ENCODE peak calls at places on chromosomes 2 and 18, in four cellular contexts. One of them, this sample, is unnamed.

GRCh38 chr18:50614838-50615237 is 55.0 kb downstream of the MAPK4 start:
- DNase-seq in HCT116: no peak
- DNase-seq in Panc1: no peak
- DNase-seq in HepG2: peak; percentile 98
- DNase-seq in this sample: no peak

GRCh38 chr2:167212054-167212648 is 323.9 kb downstream of the XIRP2 start:
- DNase-seq in HepG2: peak; percentile 50
- DNase-seq in Panc1: peak; percentile 36
- DNase-seq in HCT116: peak; percentile 10
- DNase-seq in this sample: peak; percentile 7

GRCh38 chr2:229118336-229118735 is 152.8 kb downstream of the PID1 start:
- DNase-seq in HCT116: no peak
- DNase-seq in Panc1: no peak
- DNase-seq in HepG2: no peak
- DNase-seq in this sample: no peak

GRCh38 chr2:167190053-167190452 is 301.8 kb downstream of the XIRP2 start:
- DNase-seq in HCT116: no peak
- DNase-seq in Panc1: no peak
- DNase-seq in HepG2: no peak
- DNase-seq in this sample: no peak

GRCh38 chr2:128557841-128558241 is 239.2 kb upstream of the HS6ST1 start:
- DNase-seq in HCT116: no peak
- DNase-seq in HepG2: no peak
- DNase-seq in Panc1: no peak
- DNase-seq in this sample: no peak

GRCh38 chr18:63339920-63340484 is 20.4 kb upstream of the BCL2 start:
- DNase-seq in HepG2: peak; percentile 22
- DNase-seq in HCT116: peak; percentile 10
- DNase-seq in Panc1: no peak
- DNase-seq in this sample: no peak

GRCh38 chr2:173571021-173571821 is 216.5 kb downstream of the CDCA7 start:
- DNase-seq in HepG2: peak; percentile 26
- DNase-seq in Panc1: peak; percentile 30
- DNase-seq in HCT116: peak; percentile 24
- DNase-seq in this sample: peak; percentile 34

GRCh38 chr2:43185146-43185545 is 41.3 kb downstream of the ZFP36L2 start:
- DNase-seq in Panc1: no peak
- DNase-seq in HepG2: no peak
- DNase-seq in HCT116: peak; percentile 69
- DNase-seq in this sample: no peak

GRCh38 chr18:54734059-54734458 is 94.2 kb upstream of the RAB27B start:
- DNase-seq in HCT116: no peak
- DNase-seq in Panc1: peak; percentile 30
- DNase-seq in HepG2: no peak
- DNase-seq in this sample: peak; percentile 6

GRCh38 chr18:76380791-76381405 is 114.1 kb downstream of the ZNF516 start:
- DNase-seq in HCT116: peak; percentile 35
- DNase-seq in HepG2: no peak
- DNase-seq in Panc1: no peak
- DNase-seq in this sample: peak; percentile 79

GRCh38 chr2:44954902-44955592 is 13.5 kb downstream of the SIX3 start:
- DNase-seq in HCT116: no peak
- DNase-seq in HepG2: no peak
- DNase-seq in Panc1: no peak
- DNase-seq in this sample: no peak

GRCh38 chr2:1651131-1652066 is 92.9 kb downstream of the PXDN start:
- DNase-seq in Panc1: no peak
- DNase-seq in HepG2: no peak
- DNase-seq in HCT116: no peak
- DNase-seq in this sample: no peak

GRCh38 chr2:229083606-229084349 is 187.3 kb downstream of the PID1 start:
- DNase-seq in HepG2: no peak
- DNase-seq in Panc1: no peak
- DNase-seq in HCT116: no peak
- DNase-seq in this sample: no peak

GRCh38 chr2:135226961-135227360 is 174.9 kb downstream of the RAB3GAP1 start:
- DNase-seq in HepG2: no peak
- DNase-seq in HCT116: no peak
- DNase-seq in Panc1: no peak
- DNase-seq in this sample: no peak

GRCh38 chr2:167988296-167988695 is 259.1 kb downstream of the STK39 start:
- DNase-seq in HepG2: no peak
- DNase-seq in Panc1: no peak
- DNase-seq in HCT116: no peak
- DNase-seq in this sample: no peak

GRCh38 chr18:3411854-3412268 is 38.1 kb upstream of the TGIF1 start:
- DNase-seq in HepG2: no peak
- DNase-seq in HCT116: no peak
- DNase-seq in Panc1: no peak
- DNase-seq in this sample: no peak

GRCh38 chr2:27885246-27885645 is 4.9 kb downstream of the RBKS start:
- DNase-seq in HepG2: no peak
- DNase-seq in HCT116: no peak
- DNase-seq in Panc1: no peak
- DNase-seq in this sample: no peak

GRCh38 chr2:120362926-120363325 is 17.0 kb downstream of the INHBB start:
- DNase-seq in HCT116: no peak
- DNase-seq in HepG2: no peak
- DNase-seq in Panc1: no peak
- DNase-seq in this sample: no peak

GRCh38 chr2:18626256-18626668 is 36.9 kb upstream of the NT5C1B start:
- DNase-seq in HepG2: no peak
- DNase-seq in Panc1: no peak
- DNase-seq in HCT116: no peak
- DNase-seq in this sample: no peak

GRCh38 chr2:62785810-62786593 is 80.5 kb downstream of the EHBP1 start:
- DNase-seq in HCT116: no peak
- DNase-seq in HepG2: no peak
- DNase-seq in Panc1: no peak
- DNase-seq in this sample: no peak

GRCh38 chr2:62787381-62787780 is 81.9 kb downstream of the EHBP1 start:
- DNase-seq in Panc1: peak; percentile 24
- DNase-seq in HCT116: no peak
- DNase-seq in HepG2: no peak
- DNase-seq in this sample: peak; percentile 24

GRCh38 chr2:62792408-62792807 is 86.9 kb downstream of the EHBP1 start:
- DNase-seq in Panc1: no peak
- DNase-seq in HepG2: no peak
- DNase-seq in HCT116: no peak
- DNase-seq in this sample: no peak

GRCh38 chr2:62789918-62790317 is 84.4 kb downstream of the EHBP1 start:
- DNase-seq in HCT116: no peak
- DNase-seq in Panc1: no peak
- DNase-seq in HepG2: peak; percentile 20
- DNase-seq in this sample: no peak

GRCh38 chr2:62789518-62789917 is 84.0 kb downstream of the EHBP1 start:
- DNase-seq in HepG2: no peak
- DNase-seq in HCT116: no peak
- DNase-seq in Panc1: no peak
- DNase-seq in this sample: no peak
- H3K4me1 ChIP-seq in HepG2: peaks cover 58% of the 10 kb centered on the region
- H3K4me1 ChIP-seq in HCT116: peaks cover 77% of the 10 kb centered on the region
- H3K4me1 ChIP-seq in Panc1: peaks cover 14% of the 10 kb centered on the region
- H3K4me1 ChIP-seq in this sample: no peaks in the 10 kb centered on the region

DNA sequence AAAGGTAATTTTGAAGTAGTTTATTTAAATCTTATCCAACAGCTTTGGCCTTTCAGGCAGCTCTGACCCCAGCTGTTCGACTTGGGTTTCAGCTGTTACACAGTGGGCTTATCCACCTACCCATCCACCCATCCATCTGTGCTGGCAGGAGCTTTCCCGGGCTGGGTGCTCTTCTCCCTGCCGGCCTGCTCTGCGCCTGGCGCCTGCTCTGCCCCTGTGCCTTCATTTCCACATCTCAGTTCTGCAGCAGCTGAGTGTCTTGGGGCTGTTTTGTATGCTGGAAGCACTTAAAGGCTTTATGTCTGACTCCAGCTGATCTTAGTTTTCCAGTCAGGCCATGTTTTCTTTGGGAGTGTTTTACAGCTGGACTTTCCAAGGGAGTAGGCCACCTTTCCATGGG is 24.2 kb downstream of the LDLRAD4 start:
- DNase-seq in HepG2: no peak
- DNase-seq in Panc1: no peak
- DNase-seq in HCT116: no peak
- DNase-seq in this sample: no peak
- TF ChIP-seq TCF7L2 in HepG2: no peak
- TF ChIP-seq TCF7L2 in Panc1: no peak
- TF ChIP-seq TCF7L2 in HCT116: no peak
- TF ChIP-seq TCF7L2 in this sample: no peak

GRCh38 chr2:63326473-63326872 is 261.8 kb downstream of the WDPCP start:
- DNase-seq in HepG2: no peak
- DNase-seq in Panc1: no peak
- DNase-seq in HCT116: no peak
- DNase-seq in this sample: no peak
- H3K4me1 ChIP-seq in HepG2: peaks cover 10% of the 10 kb centered on the region
- H3K4me1 ChIP-seq in Panc1: no peaks in the 10 kb centered on the region
- H3K4me1 ChIP-seq in HCT116: no peaks in the 10 kb centered on the region
- H3K4me1 ChIP-seq in this sample: no peaks in the 10 kb centered on the region

DNA sequence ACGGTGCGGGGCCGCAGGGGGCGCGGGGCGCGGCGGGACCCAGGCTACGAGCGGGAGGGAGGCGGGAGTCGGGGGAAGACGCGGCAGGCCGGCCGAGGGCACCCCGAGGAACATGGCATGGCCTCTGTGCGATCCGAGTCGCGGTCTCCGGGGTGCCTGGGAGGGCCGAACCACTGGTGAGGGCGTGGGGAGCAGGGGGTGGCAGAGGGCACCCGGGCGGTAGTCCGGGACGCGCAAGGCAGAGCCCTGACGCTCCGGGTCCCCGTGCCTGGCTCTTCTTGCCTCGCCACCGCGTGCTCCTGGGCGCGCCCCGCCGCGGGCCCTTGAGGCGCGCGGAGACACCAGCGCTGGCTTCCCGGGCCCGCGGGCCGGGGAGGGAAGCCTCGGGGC is 4.2 kb downstream of the SOX11 start:
- DNase-seq in Panc1: no peak
- DNase-seq in HepG2: no peak
- DNase-seq in HCT116: no peak
- DNase-seq in this sample: no peak
- TF ChIP-seq TCF7L2 in Panc1: no peak
- TF ChIP-seq TCF7L2 in HepG2: no peak
- TF ChIP-seq TCF7L2 in HCT116: no peak
- TF ChIP-seq TCF7L2 in this sample: no peak

DNA sequence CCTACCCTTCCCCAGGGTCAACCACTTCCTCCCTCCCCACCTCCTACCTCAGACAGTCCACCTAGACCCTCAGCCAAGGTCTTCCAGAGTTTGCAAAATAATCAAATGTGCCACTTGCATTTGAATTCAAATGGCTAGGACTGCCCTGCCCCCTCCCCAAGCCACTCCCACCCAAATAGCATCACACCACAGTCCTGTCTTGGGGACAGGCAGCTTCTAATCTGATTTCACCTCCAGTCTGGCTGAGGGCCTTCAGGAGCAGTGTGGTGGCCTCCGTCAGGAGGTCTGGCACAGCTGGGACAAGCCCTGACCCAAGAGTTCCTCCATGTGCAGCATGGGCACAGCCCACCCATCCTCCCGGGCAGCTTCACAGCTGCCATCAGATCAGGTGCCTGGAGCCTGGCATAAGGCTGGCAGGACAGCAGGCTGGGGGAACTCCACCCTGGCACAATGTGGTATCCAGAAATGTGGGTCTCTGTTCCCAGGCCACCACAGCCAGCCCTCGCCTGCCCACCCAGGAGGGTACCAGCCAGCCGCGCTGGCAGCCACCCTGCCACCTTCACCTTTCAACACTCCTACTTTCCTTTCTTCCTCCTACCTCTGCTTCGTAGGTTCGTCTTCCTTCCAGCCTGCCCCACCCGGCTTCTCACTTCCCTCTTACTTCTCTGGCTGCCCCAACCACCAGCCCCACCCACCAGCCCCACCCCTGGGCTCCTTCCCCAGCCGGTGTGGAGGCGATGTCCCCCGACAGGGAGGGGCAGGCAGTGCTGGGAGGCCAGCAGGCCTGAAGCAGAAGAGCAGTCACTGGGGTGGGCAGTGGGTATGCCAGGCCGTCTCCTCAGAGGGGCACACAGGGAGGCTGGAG is at the start of gene CAPG:
- DNase-seq in HCT116: no peak
- DNase-seq in Panc1: no peak
- DNase-seq in HepG2: no peak
- DNase-seq in this sample: peak; percentile 78
- H3K4me1 ChIP-seq in HCT116: peaks cover 35% of the 10 kb centered on the region
- H3K4me1 ChIP-seq in Panc1: peaks cover 42% of the 10 kb centered on the region
- H3K4me1 ChIP-seq in HepG2: peaks cover 72% of the 10 kb centered on the region
- H3K4me1 ChIP-seq in this sample: peaks cover 47% of the 10 kb centered on the region

This sample was measured in K562.